ENCODE peak calls at places on chromosomes 3 and 15, in nine cellular contexts. J is activated naive CD4-positive, alpha-beta T cell treated with anti-CD3 and anti-CD28 coated beads, Interleukin-2, amount 50 U/mL, for 16 hours; E is GM19239; M is fibroblast of villous mesenchyme; I is endothelial cell; N is naive thymus-derived CD8-positive, alpha-beta T cell; D is amniotic stem cell; O is H54; X is fibroblast of lung. S is an unnamed sample.

GRCh38 chr3:53721187-53721946 is 124.9 kb downstream of the CHDH start:
- DNase-seq in N (no peak), X (peak; percentile 49), O (peak; percentile 21), J (no peak), I (no peak), D (no peak), E (no peak), M (no peak), S (no peak)

GRCh38 chr3:117786339-117786738 is 1076.8 kb downstream of the TUSC7 start:
- DNase-seq in N (no peak), X (peak; percentile 66), D (no peak), I (no peak), O (no peak), J (no peak), M (no peak), E (no peak), S (no peak)

GRCh38 chr15:53378096-53378620 is 381.3 kb downstream of the WDR72 start:
- DNase-seq in D (no peak), O (no peak), N (no peak), J (no peak), X (no peak), M (no peak), E (no peak), I (no peak), S (no peak)

GRCh38 chr3:13108861-13109260 is 35.6 kb upstream of the IQSEC1 start:
- DNase-seq in E (no peak), D (no peak), M (no peak), I (no peak), O (no peak), J (no peak), X (no peak), N (no peak), S (no peak)

GRCh38 chr3:43257850-43258249 is 28.5 kb upstream of the SNRK start:
- DNase-seq in X (no peak), D (no peak), O (no peak), J (no peak), N (no peak), E (no peak), I (no peak), M (no peak), S (no peak)

GRCh38 chr15:80405970-80406369 is 1.8 kb downstream of the ARNT2 start:
- DNase-seq in M (no peak), D (no peak), J (no peak), E (no peak), O (no peak), I (no peak), N (no peak), X (no peak), S (no peak)

GRCh38 chr15:82133251-82133650 is 87.4 kb upstream of the MEX3B start:
- DNase-seq in O (no peak), E (no peak), D (no peak), N (no peak), J (no peak), M (no peak), X (no peak), I (no peak), S (no peak)

GRCh38 chr3:100525753-100526612 is 33.6 kb downstream of the TMEM45A start:
- DNase-seq in M (peak; percentile 91), O (peak; percentile 63), D (peak; percentile 40), E (no peak), J (no peak), N (no peak), X (peak; percentile 98), I (no peak), S (peak; percentile 85)

GRCh38 chr3:17307482-17307881 is 422.7 kb downstream of the PLCL2 start:
- DNase-seq in E (no peak), D (no peak), N (no peak), X (no peak), J (no peak), I (no peak), O (no peak), M (no peak), S (no peak)

GRCh38 chr15:42182976-42183375 is 25.1 kb downstream of the VPS39 start:
- DNase-seq in M (no peak), N (no peak), E (no peak), X (no peak), J (no peak), O (no peak), D (no peak), I (no peak), S (no peak)

GRCh38 chr3:56894912-56895431 is 93.2 kb upstream of the ARHGEF3 start:
- DNase-seq in M (no peak), E (no peak), O (peak; percentile 45), J (no peak), D (no peak), N (no peak), X (peak; percentile 88), I (no peak), S (no peak)

GRCh38 chr3:195873971-195874370 is 34.4 kb downstream of the TNK2 start:
- DNase-seq in I (no peak), X (peak; percentile 49), O (peak; percentile 77), J (no peak), N (no peak), E (no peak), D (no peak), M (no peak), S (no peak)

GRCh38 chr15:58346361-58346760 is 85.4 kb upstream of the LIPC start:
- DNase-seq in J (no peak), M (peak; percentile 55), I (no peak), D (no peak), E (no peak), O (no peak), N (no peak), X (peak; percentile 65), S (no peak)

GRCh38 chr3:16468114-16469098 is 45.1 kb downstream of the RFTN1 start:
- DNase-seq in M (peak; percentile 56), I (no peak), N (peak; percentile 37), J (no peak), X (peak; percentile 67), D (no peak), E (no peak), O (no peak), S (no peak)

GRCh38 chr3:55075846-55076245 is 148.0 kb upstream of the LRTM1 start:
- DNase-seq in I (no peak), J (no peak), O (no peak), N (no peak), D (no peak), E (no peak), X (no peak), M (no peak), S (no peak)

GRCh38 chr3:86995537-86995936 is 4.6 kb upstream of the VGLL3 start:
- DNase-seq in J (no peak), O (no peak), X (peak; percentile 94), D (peak; percentile 48), E (no peak), N (no peak), I (no peak), M (peak; percentile 84), S (no peak)

GRCh38 chr15:83873966-83874365 is 220.0 kb downstream of the ADAMTSL3 start:
- DNase-seq in X (peak; percentile 44), M (no peak), O (no peak), I (no peak), N (no peak), D (no peak), E (no peak), J (no peak), S (no peak)

GRCh38 chr3:2354702-2355101 is 256.0 kb downstream of the CNTN4 start:
- DNase-seq in X (peak; percentile 10), D (no peak), N (no peak), J (no peak), O (peak; percentile 13), I (no peak), M (peak; percentile 53), E (no peak), S (no peak)

GRCh38 chr3:48747703-48748102 is 30.7 kb upstream of the IP6K2 start:
- DNase-seq in E (no peak), M (no peak), O (no peak), D (no peak), X (no peak), N (no peak), I (no peak), J (no peak), S (no peak)

GRCh38 chr3:37071921-37072320 is 78.6 kb downstream of the MLH1 start:
- DNase-seq in J (no peak), X (peak; percentile 87), M (peak; percentile 69), D (no peak), N (no peak), O (no peak), I (no peak), E (no peak), S (no peak)

GRCh38 chr3:167936010-167936409 is 159.7 kb downstream of the GOLIM4 start:
- DNase-seq in E (no peak), J (no peak), M (no peak), X (no peak), I (no peak), O (no peak), N (no peak), D (no peak), S (no peak)

GRCh38 chr15:59406446-59406845 is 31.5 kb upstream of the FAM81A start:
- DNase-seq in N (no peak), D (no peak), J (no peak), O (no peak), E (no peak), M (no peak), X (no peak), I (no peak), S (no peak)

GRCh38 chr15:68232937-68233336 is 3.4 kb upstream of the CLN6 start:
- DNase-seq in I (no peak), O (no peak), J (no peak), M (no peak), N (no peak), D (no peak), E (no peak), X (no peak), S (no peak)

GRCh38 chr3:170128977-170129431 is 52.5 kb downstream of the PHC3 start:
- DNase-seq in D (no peak), J (no peak), X (peak; percentile 42), N (no peak), I (no peak), O (peak; percentile 39), M (peak; percentile 12), E (no peak), S (no peak)

GRCh38 chr3:31941230-31941632 is 39.8 kb downstream of the OSBPL10 start:
- DNase-seq in D (no peak), M (no peak), J (no peak), N (no peak), O (no peak), I (no peak), X (peak; percentile 49), E (no peak), S (no peak)

GRCh38 chr15:43105077-43105769 is 615 bp downstream of the UBR1 start:
- DNase-seq in E (no peak), O (no peak), N (no peak), J (no peak), I (peak; percentile 8), D (no peak), M (no peak), X (peak; percentile 12), S (no peak)

GRCh38 chr3:83928391-83928790 is 1030.4 kb upstream of the CADM2 start:
- DNase-seq in N (no peak), J (no peak), D (no peak), X (no peak), O (no peak), I (peak; percentile 8), E (no peak), M (no peak), S (no peak)

GRCh38 chr3:71493372-71493771 is 90.2 kb downstream of the FOXP1 start:
- DNase-seq in N (peak; percentile 43), E (no peak), J (no peak), I (no peak), X (no peak), O (no peak), D (no peak), M (no peak), S (no peak)

GRCh38 chr15:74130849-74131617 is 647 bp downstream of the ISLR2 start:
- DNase-seq in D (no peak), X (no peak), J (no peak), M (no peak), I (no peak), E (no peak), N (no peak), O (no peak), S (no peak)

GRCh38 chr3:71726106-71726505 is 904 bp upstream of the EIF4E3 start:
- DNase-seq in M (no peak), D (no peak), E (no peak), I (no peak), N (peak; percentile 51), X (no peak), O (no peak), J (peak; percentile 37), S (no peak)

GRCh38 chr3:144221771-144222170 is 250.1 kb downstream of the DIPK2A start:
- DNase-seq in D (no peak), J (no peak), I (no peak), O (no peak), E (no peak), M (no peak), X (no peak), N (no peak), S (no peak)

S was measured in lower leg skin.